ENCODE peak calls at places on chromosomes 11 and 22, in ten cellular contexts. J is stimulated activated CD4-positive, alpha-beta T cell treated with anti-CD3 and anti-CD28 coated beads, Interleukin-15, amount 100 ng/mL, for 1 hour; P is Daoy; B is GDM1; R is HTR-8/SVneo; G is HuH-7; O is GM10248; Z is Peyer's patch; I is HS-5; H is A549. E is an unnamed sample.

GRCh38 chr11:11213117-11213516 is 139.9 kb downstream of the CSNK2A3 start:
- DNase-seq in R (no peak), Z (no peak), P (no peak), H (no peak), I (no peak), J (no peak), B (no peak), G (no peak), O (no peak), E (no peak)

GRCh38 chr11:121907379-121907778 is 208.6 kb downstream of the BLID start:
- DNase-seq in H (no peak), P (no peak), R (no peak), J (no peak), O (no peak), G (no peak), Z (no peak), B (no peak), I (no peak), E (no peak)

GRCh38 chr22:36332623-36333331 is 55.0 kb downstream of the MYH9 start:
- DNase-seq in B (peak), R (no peak), H (no peak), P (peak), G (no peak), Z (no peak), O (peak), J (no peak), I (peak), E (no peak)

GRCh38 chr11:15326535-15326934 is 211.8 kb downstream of the INSC start:
- DNase-seq in P (no peak), G (no peak), O (no peak), I (no peak), J (no peak), H (no peak), B (no peak), R (no peak), Z (no peak), E (no peak)

GRCh38 chr11:4202749-4203148 is 108.2 kb downstream of the RRM1 start:
- DNase-seq in B (no peak), G (no peak), H (no peak), P (no peak), I (no peak), O (no peak), Z (no peak), J (no peak), R (no peak), E (no peak)

GRCh38 chr22:30474683-30475424 is 3.0 kb upstream of the SEC14L3 start:
- DNase-seq in O (no peak), H (no peak), I (no peak), P (no peak), J (no peak), B (no peak), G (no peak), Z (no peak), R (no peak), E (no peak)

GRCh38 chr11:8287297-8288070 is 23.8 kb upstream of the LMO1 start:
- DNase-seq in B (no peak), H (no peak), R (no peak), I (no peak), O (no peak), J (no peak), G (no peak), P (no peak), Z (peak), E (no peak)

GRCh38 chr22:27647540-27647939 is 154.0 kb downstream of the MN1 start:
- DNase-seq in B (no peak), O (no peak), P (no peak), G (peak), H (no peak), J (no peak), R (no peak), Z (no peak), I (no peak), E (no peak)

GRCh38 chr22:50209893-50210292 is 9.1 kb downstream of the SELENOO start:
- DNase-seq in O (peak), H (peak), R (peak), J (peak), P (peak), I (peak), B (peak), G (peak), Z (peak), E (no peak)

GRCh38 chr11:72758690-72759389 is 6.6 kb upstream of the ARAP1 start:
- DNase-seq in P (peak), I (no peak), H (no peak), B (no peak), R (no peak), J (no peak), O (no peak), G (no peak), Z (no peak), E (no peak)

GRCh38 chr11:111739299-111739698 is 26.9 kb downstream of the PPP2R1B start:
- DNase-seq in Z (no peak), O (no peak), I (no peak), P (no peak), B (no peak), G (no peak), J (no peak), R (no peak), H (no peak), E (no peak)

GRCh38 chr11:112844530-112844929 is 116.7 kb upstream of the NCAM1 start:
- DNase-seq in I (no peak), H (no peak), P (no peak), G (no peak), R (no peak), B (no peak), J (no peak), O (no peak), Z (no peak), E (no peak)

GRCh38 chr11:103648670-103649400 is 387.6 kb upstream of the DDI1 start:
- DNase-seq in R (no peak), G (no peak), I (no peak), P (no peak), H (no peak), O (no peak), B (no peak), J (no peak), Z (no peak), E (no peak)

GRCh38 chr11:59801981-59802638 is 8.5 kb downstream of the MRPL16 start:
- DNase-seq in Z (no peak), O (no peak), I (no peak), G (no peak), R (no peak), P (peak), B (no peak), J (no peak), H (no peak), E (no peak)

GRCh38 chr11:71325418-71326327 is 73.3 kb upstream of the SHANK2 start:
- DNase-seq in H (no peak), G (no peak), O (no peak), R (no peak), I (no peak), P (no peak), J (no peak), B (no peak), Z (peak), E (no peak)

GRCh38 chr11:95378106-95378505 is 147.1 kb upstream of the SESN3 start:
- DNase-seq in I (no peak), Z (no peak), R (no peak), B (no peak), J (no peak), O (no peak), G (no peak), H (no peak), P (peak), E (no peak)

GRCh38 chr11:64533501-64533900 is 57.5 kb upstream of the SLC22A12 start:
- DNase-seq in Z (no peak), B (no peak), G (no peak), P (no peak), O (no peak), H (no peak), R (no peak), I (no peak), J (no peak), E (no peak)

GRCh38 chr22:27993201-27993635 is 74.2 kb upstream of the PITPNB start:
- DNase-seq in O (no peak), H (no peak), B (no peak), R (no peak), Z (peak), G (no peak), I (no peak), P (no peak), J (no peak), E (no peak)

GRCh38 chr11:71282581-71283351 is 30.4 kb upstream of the SHANK2 start:
- DNase-seq in J (no peak), G (no peak), H (no peak), I (no peak), Z (no peak), O (no peak), P (no peak), R (no peak), B (no peak), E (no peak)

GRCh38 chr11:106608677-106609076 is 409.6 kb downstream of the GUCY1A2 start:
- DNase-seq in R (no peak), J (no peak), Z (no peak), B (no peak), O (no peak), P (peak), I (peak), H (no peak), G (no peak), E (no peak)